ENCODE peak calls at places on chromosomes 1 and 21, in six cellular contexts. S, M, L, V, P and A are unnamed samples. For H3K4me1, the result is how much of the 10 kb centered on the place peaks cover.

GRCh38 chr1:45584351-45585109 is 689 bp downstream of the NASP start:
- DNase-seq in M (peak), S (peak), V (peak), P (peak), L (peak), A (peak)

GRCh38 chr1:181646723-181647122 is 163.4 kb downstream of the CACNA1E start:
- DNase-seq in P (no peak), S (no peak), M (no peak), V (no peak), L (no peak), A (no peak)

GRCh38 chr21:44024895-44025353 is 12.8 kb downstream of the TRAPPC10 start:
- DNase-seq in M (peak), P (peak), V (peak), L (peak), S (peak), A (no peak)

GRCh38 chr1:206524739-206525364 is 17.5 kb downstream of the RASSF5 start:
- DNase-seq in V (no peak), S (no peak), P (no peak), L (no peak), M (no peak), A (no peak)

GRCh38 chr21:37204580-37204979 is 62.6 kb downstream of the VPS26C start:
- DNase-seq in M (no peak), V (no peak), S (no peak), P (no peak), L (no peak), A (no peak)

GRCh38 chr1:225711236-225711937 is 58.5 kb upstream of the ENAH start:
- DNase-seq in V (no peak), P (peak), M (no peak), S (no peak), L (peak), A (no peak)

GRCh38 chr1:76546354-76546933 is 320.8 kb upstream of the ST6GALNAC5 start:
- DNase-seq in S (no peak), P (no peak), V (no peak), L (no peak), M (no peak), A (no peak)

GRCh38 chr1:3331564-3331963 is 122.9 kb upstream of the ARHGEF16 start:
- DNase-seq in P (no peak), V (no peak), S (no peak), M (no peak), L (no peak), A (no peak)

GRCh38 chr1:183287191-183287675 is 101.2 kb downstream of the LAMC2 start:
- DNase-seq in P (peak), S (no peak), V (peak), M (peak), L (peak), A (peak)

GRCh38 chr1:172391972-172392371 is 28.5 kb upstream of the C1orf105 start:
- DNase-seq in P (no peak), S (no peak), L (no peak), V (no peak), M (no peak), A (no peak)

GRCh38 chr1:11886986-11887665 is 28.4 kb upstream of the NPPB start:
- DNase-seq in V (peak), L (no peak), P (no peak), S (no peak), M (peak), A (no peak)

GRCh38 chr21:14620152-14620551 is 74.0 kb upstream of the SAMSN1 start:
- DNase-seq in P (no peak), S (no peak), V (no peak), L (no peak), M (no peak), A (no peak)

GRCh38 chr1:178143730-178144343 is 49.9 kb downstream of the RASAL2 start:
- DNase-seq in S (no peak), L (no peak), M (no peak), P (no peak), V (no peak), A (no peak)

GRCh38 chr1:53949651-53950050 is 3.5 kb downstream of the LRRC42 start:
- DNase-seq in V (no peak), P (no peak), L (no peak), M (peak), S (no peak), A (no peak)

GRCh38 chr1:51215169-51215568 is 20.9 kb upstream of the RNF11 start:
- DNase-seq in L (no peak), M (no peak), P (no peak), S (no peak), V (no peak), A (no peak)

GRCh38 chr1:151012684-151013471 is 4.6 kb downstream of the PRUNE1 start:
- DNase-seq in P (peak), L (no peak), V (no peak), M (no peak), S (no peak), A (peak)

GRCh38 chr1:152777510-152778137 is 2.7 kb downstream of the LCE1F start:
- DNase-seq in S (no peak), V (no peak), P (no peak), M (no peak), L (peak), A (peak)

GRCh38 chr1:47675721-47676120 is 237.9 kb downstream of the FOXD2 start:
- DNase-seq in V (no peak), S (peak), P (no peak), L (peak), M (peak), A (no peak)

GRCh38 chr21:15159382-15160020 is 94.7 kb upstream of the NRIP1 start:
- DNase-seq in S (no peak), P (peak), M (no peak), L (no peak), V (no peak), A (no peak)

GRCh38 chr1:50651476-50652263 is 228.4 kb upstream of the DMRTA2 start:
- DNase-seq in L (peak), S (no peak), V (no peak), P (no peak), M (no peak), A (no peak)

GRCh38 chr1:16172964-16173446 is 17.1 kb upstream of the EPHA2 start:
- DNase-seq in S (no peak), P (peak), L (no peak), V (no peak), M (no peak), A (peak)

GRCh38 chr1:83760211-83760978 is 238.5 kb downstream of the TTLL7 start:
- DNase-seq in V (no peak), M (no peak), P (no peak), L (no peak), S (no peak), A (no peak)

GRCh38 chr1:53270873-53271272 is 32.6 kb upstream of the MAGOH start:
- DNase-seq in M (no peak), V (no peak), P (no peak), S (no peak), L (no peak), A (no peak)

GRCh38 chr1:148290881-148291280 is 138.8 kb upstream of the NBPF11 start:
- DNase-seq in P (no peak), M (no peak), L (no peak), S (no peak), V (no peak), A (no peak)

GRCh38 chr1:34924759-34925555 is 4.5 kb downstream of the DLGAP3 start:
- DNase-seq in L (peak), M (peak), V (peak), S (peak), P (peak), A (peak)

GRCh38 chr1:103250441-103250861 is 142.1 kb upstream of the COL11A1 start:
- DNase-seq in M (no peak), L (peak), P (peak), S (no peak), V (no peak), A (no peak)

GRCh38 chr1:166884040-166884642 is 8.1 kb upstream of the TADA1 start:
- DNase-seq in P (peak), V (peak), M (peak), S (peak), L (peak), A (peak)

GRCh38 chr1:214966366-214966765 is 116.2 kb upstream of the KCNK2 start:
- DNase-seq in M (no peak), S (no peak), P (no peak), V (peak), L (no peak), A (no peak)

GRCh38 chr1:215529111-215529510 is 38.0 kb upstream of the KCTD3 start:
- DNase-seq in M (no peak), V (no peak), P (no peak), L (no peak), S (no peak), A (no peak)

GRCh38 chr21:43333301-43334062 is 93.4 kb downstream of the SIK1 start:
- DNase-seq in V (peak), M (peak), L (peak), P (peak), S (peak), A (peak)

GRCh38 chr1:44413740-44414139 is 8.7 kb downstream of the RNF220 start:
- DNase-seq in M (no peak), S (no peak), L (no peak), V (no peak), P (no peak), A (no peak)

GRCh38 chr1:21818661-21819060 is 6.6 kb downstream of the LDLRAD2 start:
- DNase-seq in L (peak), S (no peak), M (peak), V (peak), P (peak), A (peak)

GRCh38 chr1:156896490-156897033 is 3.0 kb downstream of the PEAR1 start:
- DNase-seq in M (no peak), L (peak), V (no peak), P (peak), S (no peak), A (peak)

GRCh38 chr1:225772323-225772768 is 5.3 kb upstream of the SRP9 start:
- DNase-seq in S (peak), V (peak), P (peak), M (peak), L (peak), A (peak)

GRCh38 chr1:32773764-32774463 is 43.2 kb downstream of the YARS1 start:
- DNase-seq in V (no peak), S (no peak), M (no peak), L (peak), P (no peak), A (no peak)

DNA sequence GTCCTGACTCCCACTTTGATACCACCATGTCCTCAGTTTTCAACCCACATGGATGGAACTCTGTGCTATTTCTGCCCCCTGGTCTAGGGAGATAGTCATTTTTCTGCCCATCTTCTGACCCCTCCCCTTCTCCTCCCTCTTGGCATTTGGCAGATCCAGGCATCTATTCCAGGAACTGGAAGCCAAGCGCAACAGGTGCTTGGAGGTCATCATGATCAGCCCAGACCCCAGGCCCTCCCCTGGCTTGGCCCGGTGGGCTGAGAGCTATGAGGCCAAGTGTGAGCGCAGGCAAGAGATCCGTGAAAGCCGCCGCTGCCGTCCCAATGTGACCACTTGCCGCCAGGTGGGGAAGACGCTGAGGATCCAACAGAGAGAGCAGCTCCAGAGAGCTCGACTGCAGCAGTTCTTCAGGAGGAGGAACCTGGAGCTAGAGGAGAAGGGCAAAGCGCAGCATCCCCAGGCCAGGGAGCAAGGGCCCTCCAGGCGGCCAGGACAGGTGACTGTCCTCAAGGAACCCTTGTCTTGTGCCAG is 4.0 kb downstream of the TRAF3IP3 start:
- DNase-seq in P (no peak), V (no peak), S (no peak), L (no peak), M (no peak), A (no peak)
- H3K4me3 ChIP-seq in P (no peak), V (no peak), S (no peak), L (no peak), M (no peak), A (no peak)

DNA sequence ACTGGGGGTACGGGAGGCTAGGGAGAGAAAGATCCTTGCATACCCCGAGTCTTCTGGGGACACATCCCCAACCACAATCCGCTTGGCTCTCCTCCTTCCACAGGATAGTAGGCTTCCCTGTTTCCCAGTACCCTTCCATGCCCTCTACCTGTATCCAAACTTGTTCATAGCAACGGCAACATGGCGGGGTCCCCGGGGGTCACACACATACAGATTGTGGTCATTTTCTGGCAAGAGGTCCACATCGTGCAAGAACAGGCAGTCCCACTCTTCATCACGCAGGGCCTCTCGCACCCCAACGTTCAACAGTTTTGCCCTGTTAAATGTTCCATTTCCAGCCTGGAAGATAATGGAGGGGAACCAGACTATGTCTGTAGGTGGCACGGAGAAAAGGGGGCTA is 3.6 kb downstream of the B4GALT3 start:
- DNase-seq in V (no peak), S (no peak), P (no peak), L (no peak), M (no peak), A (no peak)
- H3K4me1 ChIP-seq in V (under half), S (under half), P (under half), L (under half), M (under half), A (under half)

GRCh38 chr1:226829105-226829504 is 41.3 kb upstream of the PSEN2 start:
- DNase-seq in V (no peak), P (no peak), S (no peak), M (no peak), L (no peak), A (no peak)

GRCh38 chr1:226826479-226827245 is 43.8 kb upstream of the PSEN2 start:
- DNase-seq in L (no peak), M (no peak), V (no peak), S (no peak), P (no peak), A (no peak)

GRCh38 chr1:226825746-226826100 is 44.7 kb upstream of the PSEN2 start:
- DNase-seq in L (no peak), V (no peak), M (no peak), S (no peak), P (no peak), A (no peak)

GRCh38 chr1:226827968-226828513 is 42.4 kb upstream of the PSEN2 start:
- DNase-seq in S (peak), P (peak), L (peak), V (peak), M (peak), A (peak)

GRCh38 chr1:226827458-226827857 is 43.0 kb upstream of the PSEN2 start:
- DNase-seq in P (no peak), L (peak), S (peak), M (peak), V (peak), A (no peak)
- H3K4me3 ChIP-seq in P (no peak), L (no peak), S (no peak), M (peak), V (peak), A (no peak)

GRCh38 chr1:201496296-201496690 is 10.6 kb downstream of the CSRP1 start:
- DNase-seq in V (no peak), S (no peak), L (no peak), M (no peak), P (no peak), A (no peak)

GRCh38 chr1:201493757-201494617 is 12.9 kb downstream of the CSRP1 start:
- DNase-seq in M (no peak), P (peak), L (no peak), S (no peak), V (no peak), A (no peak)

GRCh38 chr1:201498621-201499020 is 8.3 kb downstream of the CSRP1 start:
- DNase-seq in P (no peak), S (no peak), M (no peak), L (no peak), V (no peak), A (no peak)

GRCh38 chr1:201497935-201498509 is 8.9 kb downstream of the CSRP1 start:
- DNase-seq in L (no peak), M (no peak), V (no peak), P (no peak), S (no peak), A (no peak)

GRCh38 chr1:201495447-201496295 is 11.3 kb downstream of the CSRP1 start:
- DNase-seq in M (peak), P (peak), V (peak), S (peak), L (no peak), A (no peak)
- H3K4me1 ChIP-seq in M (half or more), P (under half), V (under half), S (under half), L (under half), A (under half)

DNA sequence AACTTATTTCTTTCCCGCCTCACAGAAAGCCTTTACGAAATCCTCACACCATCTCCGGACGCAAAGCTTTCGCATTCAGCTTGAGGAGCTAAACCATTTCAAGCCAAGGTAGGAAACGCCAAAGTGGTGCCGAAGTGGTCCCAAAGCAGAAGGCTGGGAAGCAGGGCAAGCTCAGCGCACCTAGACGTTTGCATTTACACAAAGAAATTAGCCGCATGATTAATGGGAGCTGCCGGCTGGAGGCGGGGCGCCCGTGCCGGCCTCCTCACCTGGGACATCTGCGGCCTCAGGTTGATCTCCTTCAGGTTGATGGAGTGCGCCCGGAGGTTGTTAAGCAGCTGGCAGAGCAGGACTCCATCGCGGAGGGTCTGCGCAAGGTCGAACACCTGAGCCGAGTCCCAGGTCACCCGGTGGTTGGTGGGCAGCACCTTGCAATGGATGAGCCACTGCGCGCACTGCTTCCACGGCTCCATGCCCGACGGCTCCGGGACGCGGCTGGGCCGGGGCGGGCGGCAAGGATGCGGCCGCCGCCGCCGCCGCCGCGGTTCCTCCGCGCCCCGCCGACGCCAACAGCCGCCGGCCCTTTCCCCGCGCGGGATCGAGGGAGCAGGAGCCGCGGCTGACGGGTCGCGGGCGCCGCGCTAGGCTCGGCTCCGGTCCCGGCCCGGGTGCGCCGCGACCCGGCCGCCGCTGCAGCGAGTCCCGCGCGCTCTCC is 426 bp downstream of the VAV3 start:
- DNase-seq in L (peak), V (peak), S (no peak), M (peak), P (peak), A (peak)
- H3K4me3 ChIP-seq in L (peak), V (peak), S (peak), M (peak), P (peak), A (no peak)

DNA sequence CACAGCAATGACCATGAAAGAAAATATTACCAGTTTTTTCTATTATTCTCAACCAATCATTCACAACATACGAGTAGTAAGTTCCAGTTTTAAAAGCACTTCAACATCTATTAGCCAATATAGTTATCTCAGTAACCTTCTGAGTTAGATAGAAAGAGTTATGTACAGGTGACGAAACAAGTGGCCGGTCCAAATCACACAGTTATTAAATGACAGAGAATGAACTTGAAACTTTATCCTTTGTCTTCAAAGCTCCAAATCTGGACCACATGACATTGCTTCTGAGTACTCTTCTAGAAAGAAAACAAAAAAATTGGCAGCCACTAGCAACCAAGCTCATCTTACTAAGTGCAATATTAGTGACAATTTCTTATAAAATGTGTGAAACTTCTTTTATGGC is 393.8 kb downstream of the OMA1 start:
- DNase-seq in V (no peak), L (no peak), M (no peak), P (no peak), S (no peak), A (no peak)
- H3K4me1 ChIP-seq in V (under half), L (under half), M (under half), P (under half), S (under half), A (under half)

GRCh38 chr1:196180847-196181593 is 427.2 kb downstream of the KCNT2 start:
- DNase-seq in V (no peak), P (peak), M (no peak), S (no peak), L (no peak), A (no peak)
- H3K4me3 ChIP-seq in V (no peak), P (no peak), M (no peak), S (no peak), L (no peak), A (no peak)

DNA sequence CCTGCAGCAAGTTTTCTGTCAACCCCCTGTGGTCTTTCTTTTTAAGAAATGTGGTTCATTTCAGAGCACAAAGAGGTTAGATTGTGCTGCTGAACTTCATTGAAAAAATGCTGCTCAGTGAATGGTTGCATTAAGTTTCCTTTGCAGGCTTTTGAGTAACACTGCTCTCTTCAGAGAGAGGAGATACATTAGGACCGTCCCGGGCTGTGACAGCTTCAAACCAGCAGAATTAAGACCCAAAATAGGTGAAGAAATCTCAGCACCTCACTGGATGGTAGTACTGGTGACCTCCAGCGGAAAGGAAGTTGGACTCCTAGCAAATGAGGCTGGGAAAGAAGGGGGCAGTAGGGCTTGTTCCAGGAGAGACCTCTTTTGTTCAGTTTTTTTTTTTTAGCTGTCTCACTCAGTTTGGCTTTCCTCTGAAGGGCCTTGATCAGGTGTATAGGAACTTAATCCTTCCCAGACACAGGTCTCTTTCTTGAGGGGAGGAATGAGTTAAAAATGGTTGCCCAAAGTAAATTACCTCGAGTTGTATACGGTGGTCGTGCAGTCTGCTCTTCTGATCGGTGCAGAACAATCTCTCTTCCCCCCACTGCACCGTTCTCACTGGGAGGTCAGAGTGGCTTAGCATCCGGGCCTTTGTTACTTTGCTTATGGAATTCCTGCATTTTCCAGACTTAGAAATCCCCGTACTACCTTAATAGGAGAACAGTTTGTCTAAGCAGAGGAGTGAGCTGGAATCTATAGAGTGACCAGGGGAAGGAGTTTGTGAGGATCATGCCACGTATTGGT is 81.0 kb downstream of the NDUFS5 start:
- DNase-seq in M (no peak), L (peak), V (no peak), P (no peak), S (no peak), A (no peak)
- H3K4me1 ChIP-seq in M (half or more), L (under half), V (half or more), P (half or more), S (under half), A (under half)